ENCODE peak calls at places on chromosomes 1 and 21, in eight cellular contexts. A, S, I, X, U, L, M and G are unnamed samples.

GRCh38 chr21:16535100-16535418 is 805.3 kb downstream of the USP25 start:
- DNase-seq in A (peak; percentile 86), S (no peak), I (no peak), X (peak; percentile 54), U (peak; percentile 55), L (no peak), M (no peak), G (no peak)

GRCh38 chr1:181846001-181846645 is 215.4 kb downstream of the ZNF648 start:
- DNase-seq in A (no peak), S (no peak), I (no peak), X (no peak), U (no peak), L (no peak), M (no peak), G (no peak)

GRCh38 chr21:32604484-32604883 is 7.7 kb downstream of the CFAP298 start:
- DNase-seq in A (no peak), S (no peak), I (no peak), X (no peak), U (no peak), L (no peak), M (no peak), G (no peak)

GRCh38 chr21:36175771-36176565 is 19.3 kb downstream of the DOP1B start:
- DNase-seq in A (no peak), S (peak; percentile 4), I (no peak), X (no peak), U (no peak), L (no peak), M (no peak), G (no peak)

GRCh38 chr21:36463204-36463603 is 16.7 kb downstream of the CLDN14 start:
- DNase-seq in A (no peak), S (no peak), I (no peak), X (no peak), U (no peak), L (no peak), M (no peak), G (no peak)

GRCh38 chr21:42654179-42654912 is 925 bp downstream of the PDE9A start:
- DNase-seq in A (no peak), S (peak; percentile 43), I (peak; percentile 14), X (no peak), U (no peak), L (peak; percentile 32), M (no peak), G (peak; percentile 38)

GRCh38 chr1:5596651-5597050 is 395.6 kb downstream of the NPHP4 start:
- DNase-seq in A (no peak), S (no peak), I (no peak), X (no peak), U (no peak), L (no peak), M (no peak), G (no peak)

GRCh38 chr1:65476327-65476726 is 55.9 kb downstream of the LEPR start:
- DNase-seq in A (no peak), S (no peak), I (no peak), X (no peak), U (no peak), L (no peak), M (no peak), G (no peak)

GRCh38 chr1:237875291-237875690 is 15.4 kb downstream of the ZP4 start:
- DNase-seq in A (no peak), S (no peak), I (no peak), X (no peak), U (peak; percentile 7), L (no peak), M (no peak), G (no peak)

GRCh38 chr1:116019653-116020253 is 43.4 kb downstream of the SLC22A15 start:
- DNase-seq in A (no peak), S (no peak), I (no peak), X (no peak), U (no peak), L (no peak), M (no peak), G (no peak)

GRCh38 chr1:246923482-246923881 is 8.3 kb downstream of the AHCTF1 start:
- DNase-seq in A (no peak), S (no peak), I (no peak), X (no peak), U (no peak), L (no peak), M (no peak), G (no peak)

GRCh38 chr1:109498161-109498801 is 4.4 kb downstream of the CYB561D1 start:
- DNase-seq in A (no peak), S (peak; percentile 57), I (no peak), X (no peak), U (peak; percentile 46), L (peak; percentile 43), M (no peak), G (peak; percentile 40)

GRCh38 chr1:41648230-41648629 is 163.7 kb upstream of the EDN2 start:
- DNase-seq in A (no peak), S (no peak), I (no peak), X (no peak), U (no peak), L (no peak), M (no peak), G (no peak)